ENCODE peak calls at places on chromosomes 12 and 14, in four cellular contexts. I is lower lobe of right lung, P is prostate gland, U is H1. W is an unnamed sample.

GRCh38 chr12:124689585-124689984 is 122.2 kb upstream of the NCOR2 start:
- DNase-seq in I (no peak), P (no peak), U (no peak), W (no peak)

GRCh38 chr12:4505381-4505986 is 33.2 kb upstream of the RAD51AP1 start:
- DNase-seq in I (no peak), P (no peak), U (no peak), W (no peak)

GRCh38 chr12:19916193-19916498 is 452.2 kb upstream of the PDE3A start:
- DNase-seq in I (no peak), P (no peak), U (no peak), W (no peak)

GRCh38 chr14:35047961-35048513 is 2.0 kb downstream of the FAM177A1 start:
- DNase-seq in I (no peak), P (no peak), U (no peak), W (no peak)

GRCh38 chr12:122395319-122395718 is 27.1 kb downstream of the CLIP1 start:
- DNase-seq in I (no peak), P (no peak), U (no peak), W (no peak)

GRCh38 chr12:6949063-6949594 is 2.0 kb upstream of the PTPN6 start:
- DNase-seq in I (peak), P (no peak), U (no peak), W (no peak)

GRCh38 chr12:74482115-74482514 is 55.5 kb upstream of the ATXN7L3B start:
- DNase-seq in I (no peak), P (no peak), U (no peak), W (no peak)

GRCh38 chr12:47889040-47889439 is 15.8 kb downstream of the VDR start:
- DNase-seq in I (no peak), P (no peak), U (no peak), W (peak)

GRCh38 chr12:118813778-118814359 is 167.5 kb upstream of the SRRM4 start:
- DNase-seq in I (no peak), P (no peak), U (no peak), W (no peak)

GRCh38 chr12:53061404-53062010 is 11.6 kb downstream of the TNS2 start:
- DNase-seq in I (peak), P (peak), U (no peak), W (peak)

GRCh38 chr14:95519699-95520098 is 3.2 kb upstream of the SYNE3 start:
- DNase-seq in I (peak), P (no peak), U (no peak), W (peak)

GRCh38 chr12:132309162-132310086 is 20.0 kb downstream of the GALNT9 start:
- DNase-seq in I (peak), P (no peak), U (no peak), W (no peak)

GRCh38 chr14:55129086-55129427 is at the start of gene LGALS3:
- DNase-seq in I (peak), P (peak), U (no peak), W (peak)

GRCh38 chr12:1357171-1357570 is 237.2 kb downstream of the FBXL14 start:
- DNase-seq in I (no peak), P (no peak), U (no peak), W (no peak)

GRCh38 chr14:58637391-58638230 is at the start of gene DACT1:
- DNase-seq in I (peak), P (peak), U (peak), W (peak)

GRCh38 chr12:71090971-71091370 is 66.8 kb downstream of the TSPAN8 start:
- DNase-seq in I (no peak), P (no peak), U (no peak), W (no peak)

GRCh38 chr12:81084848-81085350 is 7.0 kb downstream of the ACSS3 start:
- DNase-seq in I (no peak), P (no peak), U (no peak), W (no peak)

GRCh38 chr12:53067993-53068770 is 11.0 kb downstream of the SPRYD3 start:
- DNase-seq in I (no peak), P (no peak), U (no peak), W (no peak)

GRCh38 chr12:108379761-108380160 is 40.6 kb upstream of the CMKLR1 start:
- DNase-seq in I (no peak), P (no peak), U (no peak), W (no peak)

GRCh38 chr12:83173250-83173649 is 486.5 kb downstream of the TMTC2 start:
- DNase-seq in I (no peak), P (no peak), U (no peak), W (no peak)

GRCh38 chr12:113948151-113948914 is 17.8 kb downstream of the RBM19 start:
- DNase-seq in I (no peak), P (no peak), U (no peak), W (no peak)

GRCh38 chr12:52435659-52435999 is 1.5 kb upstream of the KRT75 start:
- DNase-seq in I (no peak), P (no peak), U (no peak), W (no peak)

GRCh38 chr12:66036317-66036716 is 94.2 kb downstream of the LLPH start:
- DNase-seq in I (no peak), P (no peak), U (no peak), W (peak)

GRCh38 chr12:112967858-112968257 is 10.5 kb upstream of the OAS2 start:
- DNase-seq in I (no peak), P (no peak), U (no peak), W (no peak)

GRCh38 chr12:53726946-53727309 is 324 bp downstream of the CALCOCO1 start:
- DNase-seq in I (no peak), P (no peak), U (no peak), W (no peak)

GRCh38 chr12:1126089-1126488 is 135.1 kb downstream of the ERC1 start:
- DNase-seq in I (no peak), P (no peak), U (no peak), W (no peak)

GRCh38 chr14:50318031-50318626 is 6.0 kb downstream of the DMAC2L start:
- DNase-seq in I (no peak), P (no peak), U (no peak), W (no peak)

GRCh38 chr14:55530464-55530863 is 49.5 kb upstream of the KTN1 start:
- DNase-seq in I (no peak), P (no peak), U (no peak), W (no peak)

GRCh38 chr14:61578745-61579144 is 116.6 kb upstream of the HIF1A start:
- DNase-seq in I (no peak), P (no peak), U (no peak), W (no peak)

GRCh38 chr14:102644523-102644922 is 52.1 kb downstream of the RCOR1 start:
- DNase-seq in I (no peak), P (no peak), U (no peak), W (no peak)

GRCh38 chr12:116736962-116737773 is 701 bp downstream of the SPRING1 start:
- DNase-seq in I (peak), P (no peak), U (no peak), W (no peak)

GRCh38 chr12:116735084-116735483 is 2.8 kb downstream of the SPRING1 start:
- DNase-seq in I (no peak), P (no peak), U (no peak), W (no peak)

GRCh38 chr12:116739381-116739887 is 1.3 kb downstream of the RNFT2 start:
- DNase-seq in I (no peak), P (no peak), U (no peak), W (no peak)

GRCh38 chr12:116735951-116736599 is 1.8 kb downstream of the SPRING1 start:
- DNase-seq in I (peak), P (no peak), U (no peak), W (peak)

DNA sequence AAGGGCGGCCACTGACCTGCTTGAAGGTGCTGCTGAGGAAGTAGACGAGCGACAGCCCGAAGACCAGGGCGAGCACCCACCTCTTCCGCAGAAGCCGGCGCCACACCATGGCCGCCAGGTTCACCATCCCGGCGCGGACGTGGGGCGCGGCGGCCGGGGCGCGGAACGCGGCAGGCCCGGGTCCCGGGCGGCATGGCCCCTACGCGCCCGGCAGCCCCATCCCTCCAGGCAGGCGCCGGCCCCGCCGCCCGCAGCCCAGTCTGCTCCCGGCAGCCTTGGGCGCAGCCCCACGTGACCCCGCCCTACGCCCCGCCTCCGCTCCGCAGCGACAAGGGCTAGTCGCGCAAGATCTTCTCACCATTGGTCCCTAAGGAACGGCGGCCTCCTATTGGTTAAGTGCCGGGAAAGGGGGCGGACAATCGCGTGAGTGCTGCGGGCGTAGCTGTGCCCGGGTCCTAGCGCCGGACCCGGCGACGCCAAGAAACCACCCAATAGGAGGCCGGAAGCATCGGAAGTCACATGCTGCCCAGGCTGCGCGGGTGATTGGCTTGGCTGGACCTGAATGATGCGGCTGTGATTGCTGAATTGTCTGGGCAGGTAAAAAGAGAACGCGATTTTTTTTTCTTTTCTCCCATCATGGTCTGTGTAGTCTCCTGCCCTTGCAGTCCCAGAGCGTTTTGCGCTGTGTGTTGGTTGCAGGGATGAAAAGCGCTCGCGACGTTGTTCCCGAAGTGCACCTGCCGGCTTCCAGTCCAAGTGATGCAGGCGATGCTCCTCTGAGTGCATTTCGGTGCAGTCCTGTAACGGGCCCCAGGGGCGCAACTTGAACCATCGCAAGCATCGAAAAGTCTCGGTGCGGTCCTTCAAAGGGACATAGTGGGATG is at the start of the genes RNFT2 and SPRING1:
- DNase-seq in I (peak), P (peak), U (peak), W (peak)
- TF ChIP-seq CTCF in I (no peak), P (peak), U (peak), W (no peak)

GRCh38 chr12:5912437-5913334 is 32.4 kb downstream of the ANO2 start:
- DNase-seq in I (no peak), P (no peak), U (peak), W (no peak)
- TF ChIP-seq CTCF in I (no peak), P (no peak), U (peak), W (no peak)

DNA sequence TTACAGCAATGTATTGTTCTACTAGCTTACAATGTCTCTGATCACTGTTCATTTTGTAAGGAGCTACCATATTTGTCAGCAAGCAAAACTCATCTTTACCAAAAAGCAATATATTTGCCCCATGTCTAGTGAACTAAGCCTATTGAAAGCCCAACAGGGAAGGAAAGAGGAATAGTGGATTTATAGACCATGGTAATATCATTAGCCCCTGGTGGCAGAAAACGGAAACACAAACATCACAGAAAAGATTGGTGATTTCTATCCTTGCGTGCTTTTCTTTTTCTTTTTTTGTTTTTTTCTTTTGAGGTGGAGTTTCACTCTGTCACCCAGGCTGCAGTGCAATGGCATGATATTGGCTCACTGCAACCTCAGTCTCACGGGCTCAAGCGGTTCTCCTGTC is 1562.4 kb upstream of the TMEM132C start:
- DNase-seq in I (no peak), P (no peak), U (peak), W (no peak)
- TF ChIP-seq CTCF in I (no peak), P (no peak), U (peak), W (no peak)

GRCh38 chr12:11209098-11209497 is 22.4 kb upstream of the TAS2R42 start:
- DNase-seq in I (no peak), P (no peak), U (no peak), W (no peak)
- TF ChIP-seq CTCF in I (no peak), P (no peak), U (peak), W (no peak)

GRCh38 chr14:82855912-82856381 is 1322.3 kb upstream of the SEL1L start:
- DNase-seq in I (no peak), P (peak), U (no peak), W (no peak)
- TF ChIP-seq CTCF in I (peak), P (peak), U (peak), W (peak)

DNA sequence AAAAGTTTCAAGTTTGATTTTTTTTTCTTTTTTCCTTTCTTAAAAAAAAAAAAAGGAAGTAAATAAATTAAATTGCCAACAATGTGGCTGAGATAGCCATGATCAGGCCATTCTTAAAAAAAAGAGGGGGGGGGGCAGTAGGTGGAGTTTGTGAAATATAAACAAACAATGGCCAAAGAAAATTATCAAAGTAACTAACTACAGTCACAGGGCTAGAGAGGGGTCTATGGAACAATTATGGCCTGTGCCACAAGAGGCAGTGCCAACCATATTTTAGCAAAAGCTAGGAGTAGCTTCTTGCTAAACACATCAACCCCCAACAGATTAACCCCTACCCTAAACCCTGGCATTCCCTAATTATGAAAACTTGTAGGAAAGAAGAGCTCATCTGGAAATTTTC is 16.2 kb upstream of the SMARCC2 start:
- DNase-seq in I (no peak), P (no peak), U (no peak), W (no peak)
- TF ChIP-seq CTCF in I (no peak), P (no peak), U (no peak), W (no peak)

GRCh38 chr14:74978416-74978947 is 23.1 kb upstream of the PGF start:
- DNase-seq in I (no peak), P (no peak), U (no peak), W (no peak)

GRCh38 chr14:74980398-74980745 is 22.3 kb upstream of the EIF2B2 start:
- DNase-seq in I (no peak), P (no peak), U (no peak), W (no peak)

GRCh38 chr14:74979029-74979428 is 23.6 kb upstream of the PGF start:
- DNase-seq in I (no peak), P (no peak), U (no peak), W (no peak)

GRCh38 chr14:74980746-74981661 is 21.7 kb upstream of the EIF2B2 start:
- DNase-seq in I (no peak), P (no peak), U (peak), W (no peak)

GRCh38 chr14:74979442-74980397 is 23.0 kb upstream of the EIF2B2 start:
- DNase-seq in I (no peak), P (peak), U (peak), W (no peak)
- TF ChIP-seq CTCF in I (no peak), P (no peak), U (peak), W (no peak)

W was measured in body of pancreas.